ENCODE peak calls at places on chromosomes 11 and 22, in ten cellular contexts. One of them, this sample, is unnamed.

GRCh38 chr11:121661796-121662508 is 209.2 kb upstream of the SORL1-AS1 start:
- DNase-seq in omental fat pad: no peak
- DNase-seq in C1 segment of cervical spinal cord: no peak
- DNase-seq in stimulated activated naive B cell treated with anti-CD40 and anti-IgM and Interleukin-4, amounts not matched to agents 10 μg/mL and 1 μg/mL and 100 μg/mL, for 72 hours: no peak
- DNase-seq in activated T-helper 1 cell treated with Interleukin-2 at 50 U/mL for 16 hours: no peak
- DNase-seq in AML-193: no peak
- DNase-seq in A673: no peak
- DNase-seq in neuronal stem cell: no peak
- DNase-seq in stimulated activated CD8-positive, alpha-beta memory T cell treated with anti-CD3 and anti-CD28 coated beads, Interleukin-12 subunit alpha, Interleukin-12 subunit beta, amount 100 ng/mL, for 1 hour: no peak
- DNase-seq in WTC11: no peak
- DNase-seq in this sample: no peak

GRCh38 chr11:93921695-93922468 is 71.5 kb upstream of the VSTM5 start:
- DNase-seq in stimulated activated naive B cell treated with anti-CD40 and anti-IgM and Interleukin-4, amounts not matched to agents 10 μg/mL and 1 μg/mL and 100 μg/mL, for 72 hours: no peak
- DNase-seq in stimulated activated CD8-positive, alpha-beta memory T cell treated with anti-CD3 and anti-CD28 coated beads, Interleukin-12 subunit alpha, Interleukin-12 subunit beta, amount 100 ng/mL, for 1 hour: no peak
- DNase-seq in A673: peak; percentile 83
- DNase-seq in activated T-helper 1 cell treated with Interleukin-2 at 50 U/mL for 16 hours: no peak
- DNase-seq in omental fat pad: no peak
- DNase-seq in AML-193: peak; percentile 37
- DNase-seq in C1 segment of cervical spinal cord: no peak
- DNase-seq in WTC11: peak; percentile 79
- DNase-seq in neuronal stem cell: peak; percentile 54
- DNase-seq in this sample: no peak

GRCh38 chr22:23772315-23773246 is at the start of gene MMP11:
- DNase-seq in neuronal stem cell: no peak
- DNase-seq in activated T-helper 1 cell treated with Interleukin-2 at 50 U/mL for 16 hours: peak; percentile 30
- DNase-seq in omental fat pad: no peak
- DNase-seq in WTC11: peak; percentile 70
- DNase-seq in stimulated activated naive B cell treated with anti-CD40 and anti-IgM and Interleukin-4, amounts not matched to agents 10 μg/mL and 1 μg/mL and 100 μg/mL, for 72 hours: peak; percentile 39
- DNase-seq in C1 segment of cervical spinal cord: no peak
- DNase-seq in A673: peak; percentile 62
- DNase-seq in AML-193: no peak
- DNase-seq in stimulated activated CD8-positive, alpha-beta memory T cell treated with anti-CD3 and anti-CD28 coated beads, Interleukin-12 subunit alpha, Interleukin-12 subunit beta, amount 100 ng/mL, for 1 hour: no peak
- DNase-seq in this sample: no peak

GRCh38 chr11:44286268-44286880 is 23.6 kb downstream of the ALX4 start:
- DNase-seq in neuronal stem cell: no peak
- DNase-seq in stimulated activated naive B cell treated with anti-CD40 and anti-IgM and Interleukin-4, amounts not matched to agents 10 μg/mL and 1 μg/mL and 100 μg/mL, for 72 hours: peak; percentile 48
- DNase-seq in activated T-helper 1 cell treated with Interleukin-2 at 50 U/mL for 16 hours: peak; percentile 12
- DNase-seq in WTC11: peak; percentile 83
- DNase-seq in A673: peak; percentile 91
- DNase-seq in stimulated activated CD8-positive, alpha-beta memory T cell treated with anti-CD3 and anti-CD28 coated beads, Interleukin-12 subunit alpha, Interleukin-12 subunit beta, amount 100 ng/mL, for 1 hour: peak; percentile 30
- DNase-seq in C1 segment of cervical spinal cord: no peak
- DNase-seq in AML-193: peak; percentile 54
- DNase-seq in omental fat pad: no peak
- DNase-seq in this sample: no peak

GRCh38 chr22:28185130-28185529 is 266.1 kb upstream of the PITPNB start:
- DNase-seq in neuronal stem cell: no peak
- DNase-seq in WTC11: no peak
- DNase-seq in C1 segment of cervical spinal cord: no peak
- DNase-seq in stimulated activated naive B cell treated with anti-CD40 and anti-IgM and Interleukin-4, amounts not matched to agents 10 μg/mL and 1 μg/mL and 100 μg/mL, for 72 hours: no peak
- DNase-seq in AML-193: no peak
- DNase-seq in activated T-helper 1 cell treated with Interleukin-2 at 50 U/mL for 16 hours: no peak
- DNase-seq in A673: no peak
- DNase-seq in stimulated activated CD8-positive, alpha-beta memory T cell treated with anti-CD3 and anti-CD28 coated beads, Interleukin-12 subunit alpha, Interleukin-12 subunit beta, amount 100 ng/mL, for 1 hour: no peak
- DNase-seq in omental fat pad: no peak
- DNase-seq in this sample: no peak

GRCh38 chr22:38549106-38549884 is 20.7 kb downstream of the DMC1 start:
- DNase-seq in A673: no peak
- DNase-seq in neuronal stem cell: no peak
- DNase-seq in WTC11: no peak
- DNase-seq in stimulated activated naive B cell treated with anti-CD40 and anti-IgM and Interleukin-4, amounts not matched to agents 10 μg/mL and 1 μg/mL and 100 μg/mL, for 72 hours: no peak
- DNase-seq in C1 segment of cervical spinal cord: no peak
- DNase-seq in activated T-helper 1 cell treated with Interleukin-2 at 50 U/mL for 16 hours: no peak
- DNase-seq in AML-193: peak; percentile 39
- DNase-seq in stimulated activated CD8-positive, alpha-beta memory T cell treated with anti-CD3 and anti-CD28 coated beads, Interleukin-12 subunit alpha, Interleukin-12 subunit beta, amount 100 ng/mL, for 1 hour: no peak
- DNase-seq in omental fat pad: no peak
- DNase-seq in this sample: no peak

GRCh38 chr11:16787035-16787744 is 48.7 kb downstream of the C11orf58 start:
- DNase-seq in WTC11: no peak
- DNase-seq in neuronal stem cell: no peak
- DNase-seq in AML-193: no peak
- DNase-seq in A673: no peak
- DNase-seq in C1 segment of cervical spinal cord: no peak
- DNase-seq in stimulated activated naive B cell treated with anti-CD40 and anti-IgM and Interleukin-4, amounts not matched to agents 10 μg/mL and 1 μg/mL and 100 μg/mL, for 72 hours: no peak
- DNase-seq in activated T-helper 1 cell treated with Interleukin-2 at 50 U/mL for 16 hours: no peak
- DNase-seq in stimulated activated CD8-positive, alpha-beta memory T cell treated with anti-CD3 and anti-CD28 coated beads, Interleukin-12 subunit alpha, Interleukin-12 subunit beta, amount 100 ng/mL, for 1 hour: no peak
- DNase-seq in omental fat pad: no peak
- DNase-seq in this sample: no peak

GRCh38 chr11:34546511-34547206 is 33.1 kb upstream of the ELF5 start:
- DNase-seq in AML-193: no peak
- DNase-seq in stimulated activated CD8-positive, alpha-beta memory T cell treated with anti-CD3 and anti-CD28 coated beads, Interleukin-12 subunit alpha, Interleukin-12 subunit beta, amount 100 ng/mL, for 1 hour: no peak
- DNase-seq in WTC11: no peak
- DNase-seq in C1 segment of cervical spinal cord: no peak
- DNase-seq in omental fat pad: no peak
- DNase-seq in A673: no peak
- DNase-seq in neuronal stem cell: peak; percentile 30
- DNase-seq in activated T-helper 1 cell treated with Interleukin-2 at 50 U/mL for 16 hours: no peak
- DNase-seq in stimulated activated naive B cell treated with anti-CD40 and anti-IgM and Interleukin-4, amounts not matched to agents 10 μg/mL and 1 μg/mL and 100 μg/mL, for 72 hours: no peak
- DNase-seq in this sample: no peak

GRCh38 chr22:18110194-18110943 is at the start of gene TUBA8:
- DNase-seq in stimulated activated naive B cell treated with anti-CD40 and anti-IgM and Interleukin-4, amounts not matched to agents 10 μg/mL and 1 μg/mL and 100 μg/mL, for 72 hours: no peak
- DNase-seq in A673: peak; percentile 43
- DNase-seq in omental fat pad: no peak
- DNase-seq in C1 segment of cervical spinal cord: no peak
- DNase-seq in WTC11: peak; percentile 66
- DNase-seq in neuronal stem cell: peak; percentile 30
- DNase-seq in activated T-helper 1 cell treated with Interleukin-2 at 50 U/mL for 16 hours: no peak
- DNase-seq in stimulated activated CD8-positive, alpha-beta memory T cell treated with anti-CD3 and anti-CD28 coated beads, Interleukin-12 subunit alpha, Interleukin-12 subunit beta, amount 100 ng/mL, for 1 hour: no peak
- DNase-seq in AML-193: no peak
- DNase-seq in this sample: no peak

GRCh38 chr22:33821290-33821689 is 99.0 kb downstream of the LARGE1 start:
- DNase-seq in WTC11: no peak
- DNase-seq in stimulated activated naive B cell treated with anti-CD40 and anti-IgM and Interleukin-4, amounts not matched to agents 10 μg/mL and 1 μg/mL and 100 μg/mL, for 72 hours: no peak
- DNase-seq in omental fat pad: no peak
- DNase-seq in stimulated activated CD8-positive, alpha-beta memory T cell treated with anti-CD3 and anti-CD28 coated beads, Interleukin-12 subunit alpha, Interleukin-12 subunit beta, amount 100 ng/mL, for 1 hour: no peak
- DNase-seq in C1 segment of cervical spinal cord: no peak
- DNase-seq in activated T-helper 1 cell treated with Interleukin-2 at 50 U/mL for 16 hours: no peak
- DNase-seq in A673: no peak
- DNase-seq in neuronal stem cell: no peak
- DNase-seq in AML-193: no peak
- DNase-seq in this sample: no peak

GRCh38 chr11:117239295-117239694 is 6.8 kb downstream of the RNF214 start:
- DNase-seq in stimulated activated CD8-positive, alpha-beta memory T cell treated with anti-CD3 and anti-CD28 coated beads, Interleukin-12 subunit alpha, Interleukin-12 subunit beta, amount 100 ng/mL, for 1 hour: no peak
- DNase-seq in activated T-helper 1 cell treated with Interleukin-2 at 50 U/mL for 16 hours: no peak
- DNase-seq in neuronal stem cell: no peak
- DNase-seq in A673: no peak
- DNase-seq in omental fat pad: no peak
- DNase-seq in AML-193: no peak
- DNase-seq in WTC11: no peak
- DNase-seq in stimulated activated naive B cell treated with anti-CD40 and anti-IgM and Interleukin-4, amounts not matched to agents 10 μg/mL and 1 μg/mL and 100 μg/mL, for 72 hours: no peak
- DNase-seq in C1 segment of cervical spinal cord: no peak
- DNase-seq in this sample: no peak

GRCh38 chr22:33000342-33001280 is 57.6 kb downstream of the SYN3 start:
- DNase-seq in AML-193: peak; percentile 13
- DNase-seq in WTC11: peak; percentile 89
- DNase-seq in neuronal stem cell: peak; percentile 67
- DNase-seq in C1 segment of cervical spinal cord: no peak
- DNase-seq in omental fat pad: peak; percentile 32
- DNase-seq in stimulated activated naive B cell treated with anti-CD40 and anti-IgM and Interleukin-4, amounts not matched to agents 10 μg/mL and 1 μg/mL and 100 μg/mL, for 72 hours: peak; percentile 17
- DNase-seq in activated T-helper 1 cell treated with Interleukin-2 at 50 U/mL for 16 hours: peak; percentile 1
- DNase-seq in stimulated activated CD8-positive, alpha-beta memory T cell treated with anti-CD3 and anti-CD28 coated beads, Interleukin-12 subunit alpha, Interleukin-12 subunit beta, amount 100 ng/mL, for 1 hour: peak; percentile 0
- DNase-seq in A673: peak; percentile 84
- DNase-seq in this sample: peak; percentile 87

GRCh38 chr22:43829904-43830851 is 18.1 kb upstream of the EFCAB6 start:
- DNase-seq in activated T-helper 1 cell treated with Interleukin-2 at 50 U/mL for 16 hours: no peak
- DNase-seq in stimulated activated CD8-positive, alpha-beta memory T cell treated with anti-CD3 and anti-CD28 coated beads, Interleukin-12 subunit alpha, Interleukin-12 subunit beta, amount 100 ng/mL, for 1 hour: no peak
- DNase-seq in omental fat pad: no peak
- DNase-seq in stimulated activated naive B cell treated with anti-CD40 and anti-IgM and Interleukin-4, amounts not matched to agents 10 μg/mL and 1 μg/mL and 100 μg/mL, for 72 hours: no peak
- DNase-seq in neuronal stem cell: no peak
- DNase-seq in C1 segment of cervical spinal cord: no peak
- DNase-seq in WTC11: no peak
- DNase-seq in A673: no peak
- DNase-seq in AML-193: no peak
- DNase-seq in this sample: no peak

GRCh38 chr11:69238562-69239319 is 55.2 kb upstream of the MYEOV start:
- DNase-seq in omental fat pad: no peak
- DNase-seq in neuronal stem cell: no peak
- DNase-seq in A673: no peak
- DNase-seq in stimulated activated CD8-positive, alpha-beta memory T cell treated with anti-CD3 and anti-CD28 coated beads, Interleukin-12 subunit alpha, Interleukin-12 subunit beta, amount 100 ng/mL, for 1 hour: no peak
- DNase-seq in WTC11: no peak
- DNase-seq in C1 segment of cervical spinal cord: no peak
- DNase-seq in stimulated activated naive B cell treated with anti-CD40 and anti-IgM and Interleukin-4, amounts not matched to agents 10 μg/mL and 1 μg/mL and 100 μg/mL, for 72 hours: no peak
- DNase-seq in activated T-helper 1 cell treated with Interleukin-2 at 50 U/mL for 16 hours: no peak
- DNase-seq in AML-193: no peak
- DNase-seq in this sample: peak; percentile 63

GRCh38 chr11:5369793-5370192 is 13.8 kb upstream of the OR51M1 start:
- DNase-seq in omental fat pad: no peak
- DNase-seq in stimulated activated CD8-positive, alpha-beta memory T cell treated with anti-CD3 and anti-CD28 coated beads, Interleukin-12 subunit alpha, Interleukin-12 subunit beta, amount 100 ng/mL, for 1 hour: no peak
- DNase-seq in AML-193: no peak
- DNase-seq in WTC11: no peak
- DNase-seq in C1 segment of cervical spinal cord: no peak
- DNase-seq in A673: no peak
- DNase-seq in stimulated activated naive B cell treated with anti-CD40 and anti-IgM and Interleukin-4, amounts not matched to agents 10 μg/mL and 1 μg/mL and 100 μg/mL, for 72 hours: no peak
- DNase-seq in activated T-helper 1 cell treated with Interleukin-2 at 50 U/mL for 16 hours: no peak
- DNase-seq in neuronal stem cell: no peak
- DNase-seq in this sample: no peak

GRCh38 chr11:108985611-108986279 is 320.9 kb downstream of the DDX10 start:
- DNase-seq in neuronal stem cell: no peak
- DNase-seq in stimulated activated naive B cell treated with anti-CD40 and anti-IgM and Interleukin-4, amounts not matched to agents 10 μg/mL and 1 μg/mL and 100 μg/mL, for 72 hours: no peak
- DNase-seq in stimulated activated CD8-positive, alpha-beta memory T cell treated with anti-CD3 and anti-CD28 coated beads, Interleukin-12 subunit alpha, Interleukin-12 subunit beta, amount 100 ng/mL, for 1 hour: no peak
- DNase-seq in activated T-helper 1 cell treated with Interleukin-2 at 50 U/mL for 16 hours: no peak
- DNase-seq in C1 segment of cervical spinal cord: no peak
- DNase-seq in AML-193: no peak
- DNase-seq in omental fat pad: no peak
- DNase-seq in A673: peak; percentile 64
- DNase-seq in WTC11: no peak
- DNase-seq in this sample: no peak

This sample was measured in osteocyte.